ENCODE peak calls at places on chromosomes 5 and 9, in four cellular contexts. G, U, H and K are unnamed samples.

GRCh38 chr5:135560858-135561257 is 17.9 kb downstream of the CXCL14 start:
- DNase-seq in U (peak), G (peak), H (peak), K (peak)

GRCh38 chr9:126612813-126613641 is 701 bp upstream of the LMX1B start:
- DNase-seq in H (no peak), G (no peak), U (no peak), K (no peak)

GRCh38 chr5:151770383-151771258 is 1.1 kb upstream of the G3BP1 start:
- DNase-seq in G (peak), U (peak), H (peak), K (no peak)

GRCh38 chr9:27487927-27488326 is 36.2 kb upstream of the IFNK start:
- DNase-seq in H (no peak), G (no peak), U (no peak), K (no peak)

GRCh38 chr9:107613314-107613713 is 123.7 kb upstream of the KLF4 start:
- DNase-seq in U (no peak), G (peak), H (no peak), K (no peak)

GRCh38 chr9:14349818-14350333 is 35.9 kb upstream of the NFIB start:
- DNase-seq in G (no peak), U (no peak), H (no peak), K (no peak)

GRCh38 chr5:7078901-7079300 is 317.0 kb upstream of the ADCY2 start:
- DNase-seq in U (peak), G (peak), H (peak), K (no peak)

GRCh38 chr9:72254881-72255545 is 105.8 kb downstream of the GDA start:
- DNase-seq in H (peak), U (no peak), G (no peak), K (no peak)

GRCh38 chr5:153896117-153896516 is 142.6 kb downstream of the FAM114A2 start:
- DNase-seq in G (no peak), U (no peak), H (no peak), K (no peak)

GRCh38 chr9:115209601-115210306 is 91.8 kb upstream of the TNC start:
- DNase-seq in G (no peak), H (no peak), U (no peak), K (no peak)

GRCh38 chr9:14346826-14347407 is 33.0 kb upstream of the NFIB start:
- DNase-seq in U (no peak), G (no peak), H (no peak), K (no peak)

GRCh38 chr9:82147798-82148440 is 159.3 kb downstream of the SPATA31D1 start:
- DNase-seq in U (no peak), G (no peak), H (no peak), K (no peak)

GRCh38 chr5:162372265-162372664 is 304.7 kb downstream of the GABRG2 start:
- DNase-seq in U (no peak), H (no peak), G (no peak), K (no peak)

GRCh38 chr9:70537084-70537483 is 122.6 kb upstream of the KLF9 start:
- DNase-seq in U (no peak), H (no peak), G (no peak), K (no peak)

GRCh38 chr5:2749514-2750025 is 1.9 kb downstream of the IRX2 start:
- DNase-seq in G (no peak), H (no peak), U (no peak), K (no peak)

GRCh38 chr9:28120241-28121025 is 547.2 kb upstream of the C9orf72 start:
- DNase-seq in U (no peak), G (no peak), H (peak), K (no peak)

GRCh38 chr5:176365663-176366574 is 632 bp downstream of the ARL10 start:
- DNase-seq in H (peak), G (peak), U (peak), K (no peak)

GRCh38 chr9:34957492-34958410 is at the start of gene PHF24:
- DNase-seq in H (peak), U (peak), G (no peak), K (no peak)

GRCh38 chr5:84724683-84725082 is 340.0 kb upstream of the EDIL3 start:
- DNase-seq in G (no peak), U (no peak), H (peak), K (no peak)

GRCh38 chr5:58922392-58923171 is 339.7 kb downstream of the RAB3C start:
- DNase-seq in G (peak), H (no peak), U (no peak), K (peak)

GRCh38 chr5:174528821-174529544 is 195.4 kb upstream of the MSX2 start:
- DNase-seq in G (no peak), H (no peak), U (no peak), K (peak)

GRCh38 chr9:87546704-87547103 is 49.0 kb downstream of the DAPK1 start:
- DNase-seq in H (no peak), G (no peak), U (no peak), K (no peak)

GRCh38 chr9:99169982-99170761 is 51.6 kb downstream of the ALG2 start:
- DNase-seq in U (peak), H (no peak), G (no peak), K (no peak)

GRCh38 chr5:76165029-76165428 is 81.8 kb downstream of the SV2C start:
- DNase-seq in U (no peak), G (no peak), H (no peak), K (no peak)

GRCh38 chr9:21060919-21061561 is 16.7 kb downstream of the IFNB1 start:
- DNase-seq in G (peak), U (no peak), H (no peak), K (no peak)

GRCh38 chr5:131079232-131079631 is 85.8 kb downstream of the HINT1 start:
- DNase-seq in H (no peak), U (no peak), G (no peak), K (no peak)

GRCh38 chr5:131082034-131082550 is 83.0 kb downstream of the HINT1 start:
- DNase-seq in G (no peak), H (no peak), U (no peak), K (no peak)

DNA sequence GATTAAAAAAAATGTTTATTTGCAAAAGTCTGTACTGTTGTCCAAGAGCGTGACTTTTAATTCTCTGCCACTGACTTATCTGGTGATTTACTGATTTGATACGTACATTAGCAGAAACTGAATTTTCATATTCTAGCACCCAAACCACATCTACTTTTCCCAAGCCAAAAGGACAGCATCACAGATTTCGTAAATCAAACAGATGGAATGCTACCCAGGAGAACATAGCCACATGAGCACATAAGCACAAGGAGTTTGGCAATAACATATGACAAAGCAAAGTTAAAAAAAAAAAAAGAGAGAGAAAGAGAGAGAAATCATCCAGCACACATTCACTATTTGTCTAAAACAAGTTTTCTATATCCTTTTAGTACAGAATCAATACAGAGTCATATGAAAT is 83.7 kb downstream of the HINT1 start:
- DNase-seq in G (no peak), H (no peak), U (no peak), K (no peak)
- TF ChIP-seq CTCF in G (no peak), H (no peak), U (no peak), K (no peak)

DNA sequence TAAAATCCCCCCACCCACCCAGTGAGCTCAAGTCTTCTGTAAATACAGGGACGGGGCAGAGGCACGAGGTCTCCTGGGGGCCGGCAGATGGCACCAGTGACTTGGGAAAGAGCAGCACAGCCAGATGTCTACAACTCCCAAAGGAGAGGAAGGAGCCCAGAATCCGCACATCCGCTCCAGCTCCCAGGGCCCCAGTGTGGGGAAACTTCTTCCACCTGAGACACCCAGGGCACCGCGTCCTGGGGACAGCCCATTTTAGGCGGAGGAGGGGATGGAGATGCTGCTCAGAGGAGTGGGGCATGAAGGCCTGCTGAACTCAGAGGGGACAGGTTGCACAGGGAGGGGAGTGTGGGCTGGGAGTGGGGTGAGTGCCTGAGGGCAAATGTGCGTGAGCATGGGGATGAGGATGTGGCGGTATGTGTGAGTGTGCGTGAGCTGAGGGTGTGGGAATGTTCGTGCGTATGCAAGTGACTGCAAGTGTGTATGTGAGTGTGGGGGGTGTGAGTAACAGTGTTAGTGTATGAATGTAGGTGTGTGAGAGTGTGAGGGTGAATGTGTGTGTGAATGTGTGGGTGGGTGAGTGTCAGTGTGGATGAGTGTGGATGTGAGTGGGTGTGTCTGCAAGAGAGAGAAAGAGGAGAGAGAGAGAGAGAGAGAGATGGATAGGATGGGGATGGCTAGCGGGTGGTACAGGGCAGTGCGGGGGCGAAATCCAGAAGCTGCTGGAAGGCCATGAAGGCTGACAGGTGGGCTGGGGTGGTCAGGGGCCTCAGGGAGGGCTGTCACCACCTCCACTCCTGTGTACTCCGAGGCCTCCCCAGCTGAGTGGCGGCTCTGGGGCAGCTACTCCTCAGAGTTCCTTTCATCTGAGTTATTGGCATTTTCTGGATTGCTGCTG is 63.5 kb downstream of the DUSP1 start:
- DNase-seq in H (peak), U (peak), G (no peak), K (no peak)
- H3K4me3 ChIP-seq in H (no peak), U (no peak), G (no peak), K (no peak)

GRCh38 chr5:10140195-10140973 is 109.3 kb downstream of the ATPSCKMT start:
- DNase-seq in H (no peak), G (peak), U (no peak), K (peak)
- TF ChIP-seq CTCF in H (peak), G (no peak), U (peak), K (peak)

DNA sequence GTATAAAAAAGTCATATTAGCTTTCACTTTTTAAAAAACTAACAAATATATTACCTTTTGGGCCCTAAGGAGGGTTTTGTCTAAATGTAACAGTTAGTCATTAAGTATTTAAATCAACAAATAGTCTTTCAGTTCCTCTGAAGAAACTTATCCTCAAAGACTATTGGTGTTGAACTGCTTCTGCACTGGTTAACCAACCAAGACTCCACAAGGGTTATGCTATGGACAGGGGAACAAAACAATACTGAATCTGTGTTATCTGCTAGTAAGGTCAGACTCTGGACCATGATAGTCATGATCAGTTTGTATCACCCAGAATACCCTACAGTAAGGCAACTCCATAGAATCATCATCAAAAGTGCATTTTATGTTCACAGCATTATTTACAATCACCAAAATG is 42.4 kb downstream of the SETX start:
- DNase-seq in H (no peak), U (no peak), G (no peak), K (no peak)
- H3K4me3 ChIP-seq in H (no peak), U (no peak), G (no peak), K (no peak)

GRCh38 chr9:134295101-134295745 is 31.0 kb upstream of the RXRA start:
- DNase-seq in U (no peak), H (no peak), G (no peak), K (no peak)
- TF ChIP-seq CTCF in U (no peak), H (no peak), G (no peak), K (no peak)

GRCh38 chr5:95963650-95964410 is 2.2 kb upstream of the ELL2 start:
- DNase-seq in G (no peak), H (peak), U (no peak), K (no peak)
- H3K4me3 ChIP-seq in G (no peak), H (no peak), U (no peak), K (no peak)

DNA sequence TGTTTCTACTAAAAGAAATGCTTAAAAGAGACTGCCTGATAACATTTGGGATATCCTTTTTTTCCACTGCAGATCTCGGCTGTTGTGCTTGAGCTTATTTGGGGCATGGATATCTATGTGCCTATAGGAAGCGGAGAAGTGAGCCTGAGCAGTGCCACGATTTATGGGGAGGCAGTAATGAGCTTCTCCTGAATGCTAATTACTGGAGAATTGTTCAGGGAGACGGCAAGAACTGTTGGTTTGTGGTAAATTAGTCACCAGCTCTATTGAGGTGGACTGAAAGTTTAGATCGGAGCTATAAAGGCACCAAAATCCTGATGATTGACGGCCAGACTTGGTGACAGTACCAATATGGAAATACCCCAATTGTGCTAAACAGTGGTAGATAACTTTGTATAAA is 186.5 kb downstream of the ARHGEF28 start:
- DNase-seq in U (no peak), G (no peak), H (no peak), K (no peak)
- TF ChIP-seq CTCF in U (no peak), G (no peak), H (no peak), K (no peak)